ENCODE peak calls at places on chromosomes 7 and 10, in ten cellular contexts. I is psoas muscle, K is heart left ventricle, A is mammary epithelial cell, U is tibial nerve, J is uterus, X is mesendoderm, D is testis, N is A549, G is sigmoid colon. S is an unnamed sample.
A peak's percentile ranks its signal among the peaks of the same experiment; 100 is the strongest.

GRCh38 chr7:83976302-83976701 is 218.3 kb downstream of the SEMA3A start:
- DNase-seq in D (no peak), I (no peak), N (peak; percentile 6), U (no peak), G (no peak), A (peak; percentile 17), X (peak; percentile 14), J (no peak), K (no peak), S (no peak)

GRCh38 chr10:44576715-44577191 is 191.9 kb upstream of the CXCL12 start:
- DNase-seq in A (no peak), X (peak; percentile 4), D (peak; percentile 49), U (no peak), J (no peak), G (no peak), K (no peak), I (peak; percentile 74), N (no peak), S (no peak)

GRCh38 chr10:71720304-71720672 is 710 bp upstream of the C10orf105 start:
- DNase-seq in X (no peak), I (no peak), J (no peak), A (no peak), D (no peak), N (no peak), K (no peak), G (no peak), U (no peak), S (no peak)

GRCh38 chr10:103696411-103697145 is 158.8 kb downstream of the SH3PXD2A start:
- DNase-seq in K (peak; percentile 93), G (peak; percentile 87), N (peak; percentile 95), D (no peak), U (no peak), X (peak; percentile 97), J (peak; percentile 61), A (peak; percentile 93), I (peak; percentile 85), S (peak; percentile 37)

GRCh38 chr10:19825690-19826089 is 9.5 kb downstream of the PLXDC2 start:
- DNase-seq in J (no peak), D (no peak), A (no peak), G (no peak), K (no peak), X (no peak), I (no peak), N (no peak), U (no peak), S (no peak)

GRCh38 chr7:73716318-73716890 is 3.1 kb downstream of the STX1A start:
- DNase-seq in J (no peak), D (no peak), I (no peak), N (no peak), X (no peak), K (no peak), U (no peak), A (no peak), G (no peak), S (no peak)

GRCh38 chr7:133775201-133775600 is 351.9 kb upstream of the LRGUK start:
- DNase-seq in N (no peak), X (no peak), J (no peak), U (no peak), A (no peak), D (no peak), G (no peak), I (no peak), K (no peak), S (no peak)

GRCh38 chr10:63718006-63718405 is 196.8 kb downstream of the REEP3 start:
- DNase-seq in K (no peak), D (no peak), G (no peak), J (no peak), N (no peak), U (no peak), X (no peak), I (no peak), A (peak; percentile 47), S (no peak)

GRCh38 chr7:130649004-130649790 is 19.4 kb downstream of the COPG2 start:
- DNase-seq in G (no peak), K (no peak), J (no peak), A (peak; percentile 37), U (no peak), D (no peak), I (no peak), X (peak; percentile 2), N (no peak), S (no peak)

GRCh38 chr10:133089461-133089800 is 1.7 kb downstream of the ADGRA1 start:
- DNase-seq in K (no peak), N (no peak), U (no peak), A (no peak), I (no peak), D (no peak), X (no peak), G (no peak), J (no peak), S (no peak)

GRCh38 chr10:90799172-90799571 is 58.7 kb downstream of the HTR7 start:
- DNase-seq in D (no peak), K (no peak), A (no peak), J (no peak), N (no peak), I (no peak), X (no peak), G (no peak), U (no peak), S (no peak)

GRCh38 chr10:88080213-88080612 is 216.8 kb downstream of the PTEN start:
- DNase-seq in X (no peak), A (no peak), I (no peak), N (no peak), J (no peak), U (no peak), D (no peak), K (no peak), G (no peak), S (no peak)

GRCh38 chr10:88082806-88083596 is 219.6 kb downstream of the PTEN start:
- DNase-seq in A (peak; percentile 14), N (no peak), X (no peak), J (no peak), U (no peak), K (no peak), G (no peak), D (no peak), I (no peak), S (no peak)

GRCh38 chr10:88082391-88082790 is 219.0 kb downstream of the PTEN start:
- DNase-seq in K (no peak), N (no peak), X (no peak), U (no peak), D (no peak), J (no peak), I (no peak), A (no peak), G (no peak), S (no peak)

GRCh38 chr10:88083597-88083989 is 220.2 kb downstream of the PTEN start:
- DNase-seq in N (no peak), K (no peak), G (no peak), X (no peak), D (no peak), J (no peak), A (no peak), U (no peak), I (no peak), S (no peak)

GRCh38 chr10:88081457-88082054 is 218.1 kb downstream of the PTEN start:
- DNase-seq in G (no peak), I (no peak), K (no peak), N (no peak), X (no peak), A (no peak), J (no peak), U (no peak), D (no peak), S (no peak)
- H3K4me1 ChIP-seq in G (no peaks in the 10 kb centered on the region), I (peaks cover 9% of the 10 kb centered on the region), K (peaks cover 5% of the 10 kb centered on the region), N (peaks cover 17% of the 10 kb centered on the region), X (no peaks in the 10 kb centered on the region), A (peaks cover 8% of the 10 kb centered on the region), J (no peaks in the 10 kb centered on the region), U (no peaks in the 10 kb centered on the region), D (no peaks in the 10 kb centered on the region), S (no peaks in the 10 kb centered on the region)

DNA sequence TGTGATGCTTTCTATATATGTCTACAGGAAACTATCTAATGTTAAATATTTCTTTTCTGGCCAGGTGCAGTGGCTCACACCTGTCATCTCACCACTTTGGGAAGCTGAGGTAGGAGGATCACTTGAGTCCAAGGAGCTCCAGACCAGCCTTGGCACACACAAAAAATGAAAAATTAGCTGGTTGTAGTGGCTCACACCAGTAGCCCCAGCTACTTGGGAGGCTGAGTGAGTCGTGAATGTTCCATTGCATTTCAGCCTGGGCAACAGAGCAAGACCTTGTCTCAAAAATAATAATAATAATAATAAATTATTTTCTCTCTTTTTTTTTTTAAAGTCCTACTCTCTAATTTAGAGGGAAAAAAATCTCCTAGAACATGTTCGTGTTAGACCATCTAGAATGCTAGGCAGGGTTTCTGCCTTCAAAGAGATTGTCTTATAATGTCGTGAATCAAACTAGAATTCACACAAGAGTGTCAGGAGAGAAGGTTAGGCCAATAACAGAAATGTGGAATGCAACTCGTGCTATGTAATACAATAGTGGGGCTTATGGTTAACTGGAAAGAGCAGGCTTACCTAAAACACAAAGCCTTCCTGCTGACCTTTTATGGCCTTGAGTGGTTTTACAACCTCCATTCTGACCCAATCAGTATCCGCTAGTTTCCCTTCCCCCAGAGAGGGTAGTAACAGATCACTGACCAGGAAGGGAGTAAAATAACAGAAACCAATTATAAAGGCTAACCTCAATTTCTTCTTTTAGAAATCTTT is 46.3 kb downstream of the MYOF start:
- DNase-seq in X (peak; percentile 93), U (no peak), A (no peak), G (peak; percentile 61), K (no peak), D (no peak), J (no peak), I (no peak), N (no peak), S (no peak)
- H3K4me1 ChIP-seq in X (peaks cover 24% of the 10 kb centered on the region), U (peaks cover 47% of the 10 kb centered on the region), A (peaks cover 57% of the 10 kb centered on the region), G (no peaks in the 10 kb centered on the region), K (peaks cover 49% of the 10 kb centered on the region), D (peaks cover 33% of the 10 kb centered on the region), J (peaks cover 16% of the 10 kb centered on the region), I (peaks cover 22% of the 10 kb centered on the region), N (peaks cover 87% of the 10 kb centered on the region), S (peaks cover 12% of the 10 kb centered on the region)

DNA sequence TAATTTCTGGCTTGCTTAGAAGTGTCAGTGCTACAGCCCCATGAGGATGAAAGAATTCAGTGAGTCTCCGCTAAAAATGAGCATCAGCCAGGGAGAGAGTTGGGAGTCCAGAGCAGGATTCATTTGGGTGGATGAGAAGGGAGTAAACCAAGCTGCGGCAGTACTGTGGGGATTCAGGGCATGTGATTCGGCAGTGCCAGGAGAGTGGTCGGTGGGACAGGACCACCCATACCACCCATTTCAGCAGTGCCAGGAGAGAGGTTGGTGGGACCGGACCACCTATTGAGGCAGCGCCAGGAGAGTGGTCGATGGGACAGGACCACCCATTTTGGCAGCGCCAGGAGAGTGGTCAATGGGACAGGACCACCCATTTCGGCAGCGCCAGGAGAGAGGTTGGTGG is 144.2 kb downstream of the CELF2 start:
- DNase-seq in A (no peak), I (no peak), X (no peak), K (no peak), U (no peak), N (no peak), G (no peak), J (no peak), D (no peak), S (no peak)
- H3K4me1 ChIP-seq in A (no peaks in the 10 kb centered on the region), I (peaks cover 27% of the 10 kb centered on the region), X (no peaks in the 10 kb centered on the region), K (peaks cover 44% of the 10 kb centered on the region), U (peaks cover 12% of the 10 kb centered on the region), N (no peaks in the 10 kb centered on the region), G (no peaks in the 10 kb centered on the region), J (no peaks in the 10 kb centered on the region), D (no peaks in the 10 kb centered on the region), S (no peaks in the 10 kb centered on the region)

DNA sequence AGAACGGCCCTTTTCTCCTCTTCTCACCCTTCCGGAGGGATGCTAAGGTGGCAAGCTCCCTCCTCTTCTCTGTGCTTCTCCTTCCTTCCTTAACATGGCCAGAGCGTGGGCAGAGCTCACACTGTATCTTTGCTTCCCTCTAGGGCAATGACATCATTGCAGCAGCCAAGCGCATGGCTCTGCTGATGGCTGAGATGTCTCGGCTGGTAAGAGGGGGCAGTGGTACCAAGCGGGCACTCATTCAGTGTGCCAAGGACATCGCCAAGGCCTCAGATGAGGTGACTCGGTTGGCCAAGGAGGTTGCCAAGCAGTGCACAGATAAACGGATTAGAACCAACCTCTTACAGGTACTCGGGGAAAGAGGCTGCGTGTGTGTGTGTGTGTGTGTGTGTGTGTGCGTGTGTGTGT is 36.6 kb downstream of the AP3M1 start:
- DNase-seq in N (no peak), I (no peak), U (no peak), G (peak; percentile 72), D (peak; percentile 75), X (no peak), A (no peak), J (no peak), K (peak; percentile 38), S (no peak)
- H3K4me1 ChIP-seq in N (peaks cover 27% of the 10 kb centered on the region), I (no peaks in the 10 kb centered on the region), U (no peaks in the 10 kb centered on the region), G (no peaks in the 10 kb centered on the region), D (peaks cover 14% of the 10 kb centered on the region), X (no peaks in the 10 kb centered on the region), A (peaks cover 25% of the 10 kb centered on the region), J (no peaks in the 10 kb centered on the region), K (peaks cover 21% of the 10 kb centered on the region), S (no peaks in the 10 kb centered on the region)